ENCODE peak calls at places on chromosomes 3 and 15, in five cellular contexts. Y, G, T, W and K are unnamed samples.

GRCh38 chr3:9914559-9915251 is 2.2 kb upstream of the IL17RC start:
- ATAC-seq in W (no peak), T (peak), G (no peak), Y (no peak), K (no peak)

GRCh38 chr3:56870436-56870835 is 68.7 kb upstream of the ARHGEF3 start:
- ATAC-seq in G (no peak), Y (no peak), T (no peak), W (no peak), K (no peak)

GRCh38 chr3:125214738-125215137 is 2.2 kb upstream of the SLC12A8 start:
- ATAC-seq in T (no peak), Y (peak), G (peak), W (no peak), K (no peak)

GRCh38 chr3:12401208-12401607 is 83.1 kb upstream of the TSEN2 start:
- ATAC-seq in W (no peak), Y (no peak), T (no peak), G (peak), K (no peak)

GRCh38 chr15:68228971-68229385 is 550 bp downstream of the CLN6 start:
- ATAC-seq in Y (peak), T (peak), G (peak), W (no peak), K (no peak)

GRCh38 chr3:11480663-11481298 is 162.9 kb downstream of the VGLL4 start:
- ATAC-seq in Y (peak), T (peak), G (no peak), W (no peak), K (peak)

GRCh38 chr3:29452923-29453277 is 172.0 kb downstream of the RBMS3 start:
- ATAC-seq in W (no peak), Y (no peak), G (no peak), T (no peak), K (no peak)

GRCh38 chr3:25725810-25726209 is 57.4 kb downstream of the NGLY1 start:
- ATAC-seq in T (no peak), W (no peak), Y (no peak), G (no peak), K (no peak)

GRCh38 chr15:58410353-58410752 is 21.4 kb upstream of the LIPC start:
- ATAC-seq in T (no peak), Y (peak), W (no peak), G (peak), K (no peak)

GRCh38 chr3:182385356-182385755 is 407.9 kb upstream of the ATP11B start:
- ATAC-seq in W (no peak), G (no peak), T (no peak), Y (no peak), K (no peak)

GRCh38 chr15:99592135-99592845 is 26.5 kb downstream of the MEF2A start:
- ATAC-seq in G (no peak), Y (no peak), T (no peak), W (no peak), K (no peak)

GRCh38 chr3:24060055-24060454 is 115.0 kb downstream of the NR1D2 start:
- ATAC-seq in T (no peak), G (no peak), Y (no peak), W (peak), K (no peak)

GRCh38 chr3:126954141-126954845 is 28.6 kb upstream of the PLXNA1 start:
- ATAC-seq in Y (no peak), G (peak), T (no peak), W (no peak), K (no peak)

GRCh38 chr3:40226636-40227035 is 82.9 kb upstream of the EIF1B start:
- ATAC-seq in T (no peak), G (no peak), Y (no peak), W (no peak), K (no peak)

GRCh38 chr3:161915283-161915682 is 418.7 kb downstream of the OTOL1 start:
- ATAC-seq in G (no peak), Y (no peak), T (peak), W (no peak), K (no peak)

GRCh38 chr3:24623657-24624056 is 129.0 kb upstream of the THRB start:
- ATAC-seq in W (no peak), G (no peak), Y (no peak), T (no peak), K (no peak)

GRCh38 chr3:43894176-43895049 is 203.7 kb downstream of the ABHD5 start:
- ATAC-seq in T (peak), Y (peak), G (peak), W (peak), K (peak)

GRCh38 chr3:128781164-128781563 is 55.2 kb downstream of the RAB7A start:
- ATAC-seq in G (no peak), T (no peak), Y (no peak), W (no peak), K (no peak)

GRCh38 chr3:69052567-69052898 is 400 bp upstream of the TMF1 start:
- ATAC-seq in G (peak), W (peak), Y (no peak), T (no peak), K (peak)

GRCh38 chr15:42937143-42937542 is 16.6 kb upstream of the TTBK2 start:
- ATAC-seq in T (no peak), W (no peak), Y (no peak), G (no peak), K (no peak)

GRCh38 chr15:85542895-85543331 is 162.5 kb downstream of the AKAP13 start:
- ATAC-seq in G (peak), W (no peak), Y (no peak), T (no peak), K (no peak)

GRCh38 chr15:71054286-71054952 is 60.9 kb upstream of the THSD4 start:
- ATAC-seq in T (no peak), G (no peak), Y (no peak), W (no peak), K (no peak)

GRCh38 chr3:69848113-69848512 is 108.8 kb downstream of the MITF start:
- ATAC-seq in Y (no peak), W (no peak), G (no peak), T (no peak), K (no peak)

GRCh38 chr3:2172561-2173171 is 74.0 kb downstream of the CNTN4 start:
- ATAC-seq in Y (no peak), W (no peak), G (no peak), T (no peak), K (no peak)

GRCh38 chr15:65060641-65061397 is 7.0 kb downstream of the RASL12 start:
- ATAC-seq in T (no peak), Y (no peak), G (no peak), W (no peak), K (no peak)

DNA sequence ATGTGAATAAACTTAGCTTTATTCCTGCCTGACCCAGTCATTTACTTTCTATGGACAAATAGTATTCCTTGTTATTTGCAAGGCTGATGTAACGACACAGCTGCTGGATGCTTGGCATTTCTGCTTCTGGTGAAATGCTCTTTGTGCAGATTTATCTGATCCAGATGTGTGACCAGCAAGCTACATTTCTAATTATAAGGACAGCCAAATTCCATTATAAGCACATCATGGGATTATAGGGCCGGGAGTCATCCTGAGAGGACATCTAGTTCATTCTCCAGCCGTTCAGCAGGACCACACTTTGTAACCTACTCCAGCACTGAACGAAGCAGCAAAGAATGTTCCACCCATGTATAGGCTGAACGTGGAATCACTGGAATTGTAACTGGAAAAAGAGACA is 42.9 kb downstream of the FNDC3B start:
- ATAC-seq in Y (no peak), W (no peak), T (peak), G (no peak), K (peak)
- TF ChIP-seq POLR2AphosphoS5 in Y (no peak), W (no peak), T (no peak), G (no peak), K (peak)

GRCh38 chr3:120706950-120707349 is 24.9 kb upstream of the HGD start:
- ATAC-seq in W (no peak), G (no peak), Y (no peak), T (no peak), K (no peak)

GRCh38 chr3:120713262-120713661 is 29.1 kb downstream of the RABL3 start:
- ATAC-seq in T (no peak), Y (no peak), G (no peak), W (no peak), K (no peak)

GRCh38 chr3:120705851-120706582 is 24.0 kb upstream of the HGD start:
- ATAC-seq in W (no peak), Y (no peak), G (no peak), T (no peak), K (no peak)

GRCh38 chr3:120708408-120708807 is 26.4 kb upstream of the HGD start:
- ATAC-seq in W (no peak), T (no peak), Y (no peak), G (peak), K (no peak)

GRCh38 chr3:120710359-120710758 is 28.3 kb upstream of the HGD start:
- ATAC-seq in Y (no peak), G (no peak), T (no peak), W (no peak), K (no peak)
- TF ChIP-seq EP300 in Y (no peak), G (no peak), T (no peak), W (no peak), K (no peak)

GRCh38 chr15:91264651-91265351 is 164.7 kb downstream of the SV2B start:
- ATAC-seq in T (no peak), Y (no peak), W (no peak), G (no peak), K (no peak)
- TF ChIP-seq POLR2AphosphoS5 in T (no peak), Y (no peak), W (no peak), G (no peak), K (no peak)

DNA sequence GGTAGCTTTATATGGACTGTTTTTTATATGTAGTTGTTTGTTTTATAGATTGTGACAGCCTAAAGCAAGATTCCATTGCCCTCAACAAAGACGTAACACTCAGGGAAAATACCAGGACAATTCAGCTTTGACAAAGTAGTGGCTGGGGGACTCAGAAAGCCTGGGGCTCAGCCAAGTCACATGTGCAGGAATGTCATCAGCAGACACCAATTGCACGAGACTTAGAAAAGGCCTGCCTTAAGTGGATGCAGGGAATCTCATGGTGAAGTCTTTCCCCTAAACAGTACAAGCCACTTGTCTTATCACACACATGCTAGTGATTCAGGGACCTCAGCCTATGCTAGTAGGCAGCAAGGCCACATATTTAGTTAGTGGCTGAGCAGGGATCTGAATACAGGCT is 381.8 kb upstream of the THBS1 start:
- ATAC-seq in Y (no peak), T (no peak), G (no peak), W (no peak), K (no peak)
- TF ChIP-seq EP300 in Y (no peak), T (no peak), G (no peak), W (no peak), K (no peak)

GRCh38 chr3:196120291-196120951 is 38.5 kb upstream of the TFRC start:
- ATAC-seq in W (peak), T (peak), G (no peak), Y (no peak), K (peak)
- TF ChIP-seq POLR2AphosphoS5 in W (no peak), T (no peak), G (no peak), Y (no peak), K (no peak)

GRCh38 chr15:33067456-33067855 is 127.1 kb downstream of the FMN1 start:
- ATAC-seq in Y (no peak), W (no peak), G (no peak), T (peak), K (no peak)
- TF ChIP-seq EP300 in Y (no peak), W (no peak), G (no peak), T (no peak), K (no peak)

DNA sequence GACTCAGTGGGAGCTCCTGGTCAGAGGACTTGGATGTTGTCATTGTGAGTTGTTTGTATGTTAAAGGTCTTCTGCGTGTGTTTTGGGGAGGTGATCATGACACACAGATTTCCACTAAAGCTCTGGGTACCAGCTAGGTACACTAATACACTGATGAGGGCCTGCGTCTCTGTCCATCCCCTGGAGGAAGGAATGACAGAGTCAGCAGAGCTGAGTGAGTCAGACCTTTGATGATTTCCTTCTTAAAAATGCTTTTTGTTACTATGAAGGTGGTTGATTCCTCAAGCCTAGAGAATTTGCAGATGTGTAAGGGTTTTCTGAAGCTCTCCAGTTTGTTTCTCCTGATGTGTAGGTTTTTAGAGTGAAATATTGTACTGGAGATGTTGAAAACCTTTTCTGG is 424.1 kb upstream of the TPM1 start:
- ATAC-seq in W (no peak), Y (no peak), T (no peak), G (no peak), K (no peak)
- TF ChIP-seq POLR2AphosphoS5 in W (no peak), Y (no peak), T (no peak), G (no peak), K (no peak)

DNA sequence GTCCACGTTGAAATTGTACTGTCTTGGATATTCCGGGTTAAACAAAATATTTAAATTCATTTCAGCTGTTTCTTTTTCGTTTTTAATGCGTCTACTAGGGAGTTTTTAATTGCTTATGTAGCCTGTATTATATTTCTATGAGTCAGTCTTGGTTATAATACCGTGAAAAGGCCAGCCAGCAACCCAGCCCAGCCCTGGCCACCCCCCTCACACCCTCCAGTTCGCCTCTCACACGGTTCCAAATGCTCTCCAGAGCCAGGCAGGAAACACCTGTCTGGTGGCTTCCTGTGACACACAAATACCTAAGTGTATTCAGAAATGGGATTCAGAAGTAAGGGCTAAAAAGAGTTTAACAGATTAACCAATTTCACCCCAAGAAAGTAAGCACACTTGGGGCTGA is 4.4 kb downstream of the SH3BP5 start:
- ATAC-seq in W (peak), T (no peak), Y (no peak), G (peak), K (peak)
- TF ChIP-seq EP300 in W (peak), T (no peak), Y (no peak), G (no peak), K (no peak)

GRCh38 chr3:37932505-37932904 is 58.1 kb upstream of the VILL start:
- ATAC-seq in G (no peak), Y (no peak), T (no peak), W (no peak), K (no peak)
- TF ChIP-seq POLR2AphosphoS5 in G (no peak), Y (no peak), T (no peak), W (no peak), K (no peak)

GRCh38 chr15:87707581-87708130 is 548.9 kb downstream of the NTRK3 start:
- ATAC-seq in W (no peak), G (no peak), T (no peak), Y (no peak), K (no peak)
- TF ChIP-seq EP300 in W (no peak), G (no peak), T (no peak), Y (no peak), K (no peak)